ENCODE peak calls at places on chromosomes 2 and 18, in seven cellular contexts. One of them, this sample, is unnamed.

GRCh38 chr18:60684843-60685513 is 312.4 kb upstream of the MC4R start:
- DNase-seq in heart left ventricle: no peak
- DNase-seq in colonic mucosa: no peak
- DNase-seq in hepatocyte: no peak
- DNase-seq in heart right ventricle: no peak
- DNase-seq in PC-9: no peak
- DNase-seq in sigmoid colon: no peak
- DNase-seq in this sample: no peak

GRCh38 chr2:169462896-169463695 is 16.2 kb upstream of the BBS5 start:
- DNase-seq in hepatocyte: no peak
- DNase-seq in heart left ventricle: no peak
- DNase-seq in colonic mucosa: no peak
- DNase-seq in sigmoid colon: no peak
- DNase-seq in heart right ventricle: no peak
- DNase-seq in PC-9: no peak
- DNase-seq in this sample: no peak

GRCh38 chr18:60935046-60935445 is 398.2 kb upstream of the CDH20 start:
- DNase-seq in PC-9: no peak
- DNase-seq in heart left ventricle: no peak
- DNase-seq in hepatocyte: no peak
- DNase-seq in sigmoid colon: no peak
- DNase-seq in colonic mucosa: no peak
- DNase-seq in heart right ventricle: no peak
- DNase-seq in this sample: no peak

GRCh38 chr2:209908511-209908910 is 93.9 kb upstream of the RPE start:
- DNase-seq in hepatocyte: no peak
- DNase-seq in PC-9: no peak
- DNase-seq in heart right ventricle: no peak
- DNase-seq in sigmoid colon: no peak
- DNase-seq in colonic mucosa: no peak
- DNase-seq in heart left ventricle: no peak
- DNase-seq in this sample: no peak

GRCh38 chr2:4507706-4508105 is 804.3 kb downstream of the DCDC2C start:
- DNase-seq in hepatocyte: no peak
- DNase-seq in sigmoid colon: no peak
- DNase-seq in heart left ventricle: no peak
- DNase-seq in PC-9: no peak
- DNase-seq in heart right ventricle: no peak
- DNase-seq in colonic mucosa: no peak
- DNase-seq in this sample: no peak

GRCh38 chr2:214899751-214900150 is 90.3 kb upstream of the BARD1 start:
- DNase-seq in heart left ventricle: no peak
- DNase-seq in colonic mucosa: no peak
- DNase-seq in heart right ventricle: no peak
- DNase-seq in sigmoid colon: no peak
- DNase-seq in PC-9: no peak
- DNase-seq in hepatocyte: no peak
- DNase-seq in this sample: no peak

GRCh38 chr2:84702941-84703340 is 177.9 kb downstream of the TRABD2A start:
- DNase-seq in hepatocyte: no peak
- DNase-seq in sigmoid colon: no peak
- DNase-seq in PC-9: no peak
- DNase-seq in colonic mucosa: no peak
- DNase-seq in heart left ventricle: no peak
- DNase-seq in heart right ventricle: no peak
- DNase-seq in this sample: no peak

GRCh38 chr2:10303634-10304378 is 1.1 kb downstream of the HPCAL1 start:
- DNase-seq in hepatocyte: peak; percentile 77
- DNase-seq in sigmoid colon: no peak
- DNase-seq in colonic mucosa: peak; percentile 63
- DNase-seq in PC-9: peak; percentile 52
- DNase-seq in heart left ventricle: no peak
- DNase-seq in heart right ventricle: peak; percentile 49
- DNase-seq in this sample: peak; percentile 69

GRCh38 chr2:230384986-230385385 is 31.0 kb upstream of the SP100 start:
- DNase-seq in heart right ventricle: no peak
- DNase-seq in PC-9: no peak
- DNase-seq in hepatocyte: no peak
- DNase-seq in heart left ventricle: no peak
- DNase-seq in colonic mucosa: no peak
- DNase-seq in sigmoid colon: no peak
- DNase-seq in this sample: no peak
- H3K36me3 ChIP-seq in heart right ventricle: peaks cover 45% of the 10 kb centered on the region
- H3K36me3 ChIP-seq in PC-9: no peaks in the 10 kb centered on the region
- H3K36me3 ChIP-seq in hepatocyte: no peaks in the 10 kb centered on the region
- H3K36me3 ChIP-seq in heart left ventricle: peaks cover 8% of the 10 kb centered on the region
- H3K36me3 ChIP-seq in colonic mucosa: no peaks in the 10 kb centered on the region
- H3K36me3 ChIP-seq in sigmoid colon: no peaks in the 10 kb centered on the region
- H3K36me3 ChIP-seq in this sample: peaks cover 11% of the 10 kb centered on the region

GRCh38 chr2:164756773-164757172 is 84.8 kb downstream of the COBLL1 start:
- DNase-seq in heart left ventricle: no peak
- DNase-seq in colonic mucosa: no peak
- DNase-seq in heart right ventricle: no peak
- DNase-seq in PC-9: no peak
- DNase-seq in sigmoid colon: no peak
- DNase-seq in hepatocyte: no peak
- DNase-seq in this sample: no peak

GRCh38 chr2:164757934-164758695 is 83.5 kb downstream of the COBLL1 start:
- DNase-seq in hepatocyte: no peak
- DNase-seq in PC-9: no peak
- DNase-seq in heart right ventricle: no peak
- DNase-seq in colonic mucosa: no peak
- DNase-seq in sigmoid colon: no peak
- DNase-seq in heart left ventricle: no peak
- DNase-seq in this sample: no peak

GRCh38 chr2:164754157-164755093 is 87.2 kb downstream of the COBLL1 start:
- DNase-seq in heart left ventricle: no peak
- DNase-seq in PC-9: no peak
- DNase-seq in sigmoid colon: no peak
- DNase-seq in hepatocyte: no peak
- DNase-seq in heart right ventricle: no peak
- DNase-seq in colonic mucosa: no peak
- DNase-seq in this sample: no peak
- H3K4me1 ChIP-seq in heart left ventricle: peaks cover 35% of the 10 kb centered on the region
- H3K4me1 ChIP-seq in PC-9: no peaks in the 10 kb centered on the region
- H3K4me1 ChIP-seq in sigmoid colon: peaks cover 7% of the 10 kb centered on the region
- H3K4me1 ChIP-seq in hepatocyte: peaks cover 22% of the 10 kb centered on the region
- H3K4me1 ChIP-seq in heart right ventricle: no peaks in the 10 kb centered on the region
- H3K4me1 ChIP-seq in colonic mucosa: no peaks in the 10 kb centered on the region
- H3K4me1 ChIP-seq in this sample: no peaks in the 10 kb centered on the region

GRCh38 chr2:151437630-151438029 is 27.9 kb downstream of the RIF1 start:
- DNase-seq in sigmoid colon: no peak
- DNase-seq in hepatocyte: peak; percentile 18
- DNase-seq in colonic mucosa: no peak
- DNase-seq in heart left ventricle: no peak
- DNase-seq in heart right ventricle: no peak
- DNase-seq in PC-9: no peak
- DNase-seq in this sample: no peak
- TF ChIP-seq CTCF in sigmoid colon: peak; percentile 28
- TF ChIP-seq CTCF in hepatocyte: peak; percentile 77
- TF ChIP-seq CTCF in colonic mucosa: peak; percentile 79
- TF ChIP-seq CTCF in heart left ventricle: peak; percentile 87
- TF ChIP-seq CTCF in heart right ventricle: peak; percentile 66
- TF ChIP-seq CTCF in PC-9: peak; percentile 72
- TF ChIP-seq CTCF in this sample: peak; percentile 59

DNA sequence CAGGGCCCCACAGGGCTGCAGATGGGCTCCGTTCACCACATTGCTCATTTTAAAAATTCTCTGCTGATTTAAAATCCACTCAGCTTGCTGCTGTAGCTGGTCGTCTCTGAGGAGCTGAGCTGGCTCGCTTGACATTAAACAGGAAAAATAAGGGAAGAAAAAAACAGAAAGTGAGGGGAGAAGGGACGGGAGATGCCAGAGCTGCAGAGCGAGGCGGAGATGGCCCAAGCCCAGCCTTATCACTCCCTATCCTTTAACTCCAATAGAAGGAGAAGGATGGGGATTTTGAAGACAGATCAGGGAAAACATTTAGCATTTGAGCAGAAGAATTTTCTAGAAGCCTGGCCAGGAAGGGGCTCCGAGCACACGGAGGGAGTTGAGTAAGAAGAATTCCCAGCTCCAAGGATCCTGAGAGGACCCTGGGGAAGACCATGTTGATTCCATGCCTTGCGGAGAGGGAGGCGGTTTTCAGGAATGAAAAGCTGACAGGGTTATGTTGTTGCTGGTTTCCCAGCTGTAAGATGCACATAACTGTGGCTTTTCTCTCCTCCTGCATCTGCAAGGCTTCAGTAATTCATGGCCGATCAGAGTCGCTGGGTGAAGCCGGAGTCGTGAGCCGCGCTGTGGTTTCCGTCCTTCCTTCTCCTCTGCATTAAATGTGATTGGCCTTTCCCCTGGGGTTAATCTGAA is 35.6 kb downstream of the TWIST2 start:
- DNase-seq in hepatocyte: no peak
- DNase-seq in heart left ventricle: no peak
- DNase-seq in colonic mucosa: no peak
- DNase-seq in PC-9: no peak
- DNase-seq in heart right ventricle: no peak
- DNase-seq in sigmoid colon: no peak
- DNase-seq in this sample: no peak
- H3K36me3 ChIP-seq in hepatocyte: no peaks in the 10 kb centered on the region
- H3K36me3 ChIP-seq in heart left ventricle: no peaks in the 10 kb centered on the region
- H3K36me3 ChIP-seq in colonic mucosa: no peaks in the 10 kb centered on the region
- H3K36me3 ChIP-seq in PC-9: no peaks in the 10 kb centered on the region
- H3K36me3 ChIP-seq in heart right ventricle: no peaks in the 10 kb centered on the region
- H3K36me3 ChIP-seq in sigmoid colon: no peaks in the 10 kb centered on the region
- H3K36me3 ChIP-seq in this sample: no peaks in the 10 kb centered on the region

GRCh38 chr18:58230438-58231179 is 186.6 kb downstream of the NEDD4L start:
- DNase-seq in heart left ventricle: no peak
- DNase-seq in hepatocyte: peak; percentile 53
- DNase-seq in heart right ventricle: no peak
- DNase-seq in sigmoid colon: no peak
- DNase-seq in colonic mucosa: peak; percentile 58
- DNase-seq in PC-9: peak; percentile 33
- DNase-seq in this sample: no peak

GRCh38 chr18:58229162-58229561 is 185.1 kb downstream of the NEDD4L start:
- DNase-seq in heart right ventricle: no peak
- DNase-seq in heart left ventricle: no peak
- DNase-seq in PC-9: no peak
- DNase-seq in colonic mucosa: no peak
- DNase-seq in sigmoid colon: no peak
- DNase-seq in hepatocyte: no peak
- DNase-seq in this sample: no peak

GRCh38 chr18:58227361-58227930 is 183.4 kb downstream of the NEDD4L start:
- DNase-seq in heart left ventricle: no peak
- DNase-seq in hepatocyte: no peak
- DNase-seq in heart right ventricle: no peak
- DNase-seq in PC-9: no peak
- DNase-seq in colonic mucosa: no peak
- DNase-seq in sigmoid colon: no peak
- DNase-seq in this sample: no peak

GRCh38 chr18:58228176-58228575 is 184.2 kb downstream of the NEDD4L start:
- DNase-seq in sigmoid colon: no peak
- DNase-seq in heart left ventricle: no peak
- DNase-seq in colonic mucosa: no peak
- DNase-seq in hepatocyte: no peak
- DNase-seq in PC-9: no peak
- DNase-seq in heart right ventricle: peak; percentile 14
- DNase-seq in this sample: no peak

DNA sequence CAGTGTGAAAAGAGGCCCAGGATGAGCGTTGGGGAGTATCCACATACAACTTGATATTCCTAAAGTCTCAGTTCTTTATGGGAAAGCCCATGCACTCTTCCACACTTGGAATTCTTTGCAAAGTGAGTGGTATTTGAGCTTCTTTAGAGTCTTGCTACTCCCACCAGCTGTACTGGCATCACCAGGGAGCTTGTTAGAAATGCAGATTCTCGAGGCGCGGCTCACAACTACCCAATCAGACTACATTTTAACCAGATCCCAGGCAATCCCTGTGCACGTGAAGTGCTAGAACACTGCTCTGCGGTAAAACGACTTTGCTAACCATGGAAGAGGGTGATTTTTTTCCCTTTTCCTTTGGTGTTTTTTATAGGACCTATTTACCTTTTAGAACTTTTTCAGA is 184.7 kb downstream of the NEDD4L start:
- DNase-seq in colonic mucosa: no peak
- DNase-seq in hepatocyte: no peak
- DNase-seq in PC-9: no peak
- DNase-seq in heart right ventricle: no peak
- DNase-seq in heart left ventricle: no peak
- DNase-seq in sigmoid colon: no peak
- DNase-seq in this sample: no peak
- H3K4me1 ChIP-seq in colonic mucosa: peaks cover 3% of the 10 kb centered on the region
- H3K4me1 ChIP-seq in hepatocyte: peaks cover 42% of the 10 kb centered on the region
- H3K4me1 ChIP-seq in PC-9: peaks cover 30% of the 10 kb centered on the region
- H3K4me1 ChIP-seq in heart right ventricle: peaks cover 3% of the 10 kb centered on the region
- H3K4me1 ChIP-seq in heart left ventricle: peaks cover 10% of the 10 kb centered on the region
- H3K4me1 ChIP-seq in sigmoid colon: peaks cover 33% of the 10 kb centered on the region
- H3K4me1 ChIP-seq in this sample: peaks cover 7% of the 10 kb centered on the region

This sample was measured in ascending aorta.